ENCODE peak calls at places on chromosomes 4 and X, in nine cellular contexts. F is HEK293T; N is stimulated activated naive CD4-positive, alpha-beta T cell; P is activated T-helper 1 cell treated with anti-CD3 and anti-CD28 coated beads, Interleukin-12 subunit alpha, Interleukin-12 subunit beta, Interleukin-2, Interleukin-4 antibody, amounts not matched to agents 30 ng/mL and 10 ng/mL and 1 ng/mL, durations not matched to agents 14 hours and 24 hours and 36 hours; I is stimulated activated CD4-positive, alpha-beta T cell treated with anti-CD3 and anti-CD28 coated beads, TNF-alpha, amount 100 ng/mL, for 4 hours; T is left ventricle myocardium superior; Z is SK-N-SH; U is fibroblast of lung; C is activated CD4-positive, alpha-beta T cell treated with anti-CD3 and anti-CD28 coated beads, Interleukin-2, amount 10 ng/mL, durations not matched to agents 7 days and 5 days. Q is an unnamed sample.

GRCh38 chr4:125191252-125191651 is 123.5 kb upstream of the FAT4 start:
- DNase-seq in F (no peak), N (no peak), P (no peak), I (no peak), T (no peak), Z (no peak), U (peak; percentile 85), C (no peak), Q (no peak)

GRCh38 chrX:153778151-153778551 is 2.7 kb upstream of the SRPK3 start:
- DNase-seq in F (no peak), N (no peak), P (no peak), I (no peak), T (peak; percentile 6), Z (no peak), U (no peak), C (no peak), Q (no peak)

GRCh38 chr4:85200106-85200505 is 233.6 kb upstream of the WDFY3 start:
- DNase-seq in F (no peak), N (no peak), P (no peak), I (no peak), T (no peak), Z (no peak), U (no peak), C (no peak), Q (no peak)

GRCh38 chrX:120749141-120749846 is 119.4 kb upstream of the C1GALT1C1 start:
- DNase-seq in F (no peak), N (no peak), P (no peak), I (no peak), T (no peak), Z (no peak), U (no peak), C (no peak), Q (no peak)

GRCh38 chr4:133146574-133147198 is 2.4 kb upstream of the PCDH10 start:
- DNase-seq in F (peak; percentile 45), N (no peak), P (no peak), I (no peak), T (peak; percentile 42), Z (peak; percentile 52), U (peak; percentile 77), C (no peak), Q (no peak)

GRCh38 chr4:117417856-117418255 is 332.5 kb upstream of the TRAM1L1 start:
- DNase-seq in F (no peak), N (no peak), P (no peak), I (no peak), T (no peak), Z (no peak), U (peak; percentile 9), C (no peak), Q (no peak)

GRCh38 chr4:119672086-119672485 is 43.5 kb upstream of the PDE5A start:
- DNase-seq in F (no peak), N (no peak), P (no peak), I (no peak), T (no peak), Z (no peak), U (no peak), C (no peak), Q (no peak)

GRCh38 chr4:14787894-14788293 is 214.4 kb upstream of the CPEB2 start:
- DNase-seq in F (peak; percentile 7), N (no peak), P (no peak), I (no peak), T (no peak), Z (no peak), U (peak; percentile 12), C (no peak), Q (no peak)

GRCh38 chr4:39339968-39340367 is 26.2 kb downstream of the RFC1 start:
- DNase-seq in F (no peak), N (no peak), P (no peak), I (no peak), T (no peak), Z (no peak), U (no peak), C (no peak), Q (no peak)

GRCh38 chrX:17376381-17377046 is 1.5 kb downstream of the NHS start:
- DNase-seq in F (peak; percentile 8), N (no peak), P (no peak), I (no peak), T (peak; percentile 22), Z (no peak), U (no peak), C (no peak), Q (no peak)

GRCh38 chrX:24271262-24271661 is 42.6 kb downstream of the SUPT20HL2 start:
- DNase-seq in F (no peak), N (no peak), P (no peak), I (no peak), T (no peak), Z (no peak), U (no peak), C (no peak), Q (no peak)

GRCh38 chr4:2066011-2066551 is 7.0 kb downstream of the NAT8L start:
- DNase-seq in F (no peak), N (no peak), P (no peak), I (no peak), T (peak; percentile 11), Z (peak; percentile 46), U (no peak), C (no peak), Q (no peak)

GRCh38 chrX:63330681-63331080 is 20.5 kb downstream of the SPIN4 start:
- DNase-seq in F (no peak), N (no peak), P (no peak), I (no peak), T (no peak), Z (no peak), U (no peak), C (no peak), Q (no peak)

GRCh38 chr4:187183351-187183750 is 459.7 kb upstream of the FAT1 start:
- DNase-seq in F (no peak), N (no peak), P (no peak), I (no peak), T (no peak), Z (no peak), U (no peak), C (no peak), Q (no peak)

GRCh38 chrX:79117078-79117477 is 27.4 kb upstream of the GPR174 start:
- DNase-seq in F (no peak), N (no peak), P (no peak), I (no peak), T (no peak), Z (no peak), U (no peak), C (no peak), Q (no peak)

GRCh38 chr4:158209825-158210807 is at the start of gene TMEM144:
- DNase-seq in F (peak; percentile 77), N (no peak), P (peak; percentile 8), I (peak; percentile 1), T (peak; percentile 95), Z (no peak), U (peak; percentile 79), C (peak; percentile 39), Q (no peak)

GRCh38 chrX:866441-866990 is 235.9 kb downstream of the SHOX start:
- DNase-seq in F (no peak), N (no peak), P (no peak), I (no peak), T (no peak), Z (no peak), U (no peak), C (no peak), Q (no peak)

GRCh38 chrX:20026278-20026677 is 35.4 kb upstream of the BCLAF3 start:
- DNase-seq in F (no peak), N (no peak), P (no peak), I (no peak), T (no peak), Z (no peak), U (peak; percentile 47), C (no peak), Q (no peak)

GRCh38 chrX:10900585-10901289 is 210.4 kb upstream of the HCCS start:
- DNase-seq in F (no peak), N (no peak), P (no peak), I (no peak), T (no peak), Z (no peak), U (peak; percentile 47), C (no peak), Q (no peak)

GRCh38 chrX:110218591-110218990 is 99.3 kb downstream of the AMMECR1 start:
- DNase-seq in F (no peak), N (no peak), P (no peak), I (no peak), T (no peak), Z (no peak), U (peak; percentile 96), C (no peak), Q (no peak)